ENCODE peak calls at places on chromosomes 11 and 22, in seven cellular contexts. N is NCI-H526 treated with DMSO at 0.1 percent for 48 hours; H is left lung; I is EL; E is activated CD8-positive, alpha-beta T cell treated with anti-CD3 and anti-CD28 coated beads for 36 hours; R is retinal pigment epithelial cell; B is GM10248. P is an unnamed sample.

GRCh38 chr22:37410174-37411055 is 16.9 kb downstream of the ELFN2 start:
- DNase-seq in N (no peak), H (peak), I (no peak), E (peak), R (no peak), B (no peak), P (no peak)

GRCh38 chr11:79205786-79206185 is 235.0 kb downstream of the TENM4 start:
- DNase-seq in N (no peak), H (no peak), I (no peak), E (no peak), R (no peak), B (no peak), P (no peak)

GRCh38 chr22:25890651-25891050 is 148.7 kb downstream of the MYO18B start:
- DNase-seq in N (no peak), H (no peak), I (no peak), E (no peak), R (no peak), B (no peak), P (no peak)

GRCh38 chr11:95991545-95991944 is 67.6 kb upstream of the MTMR2 start:
- DNase-seq in N (no peak), H (no peak), I (peak), E (no peak), R (peak), B (no peak), P (no peak)

GRCh38 chr22:22787151-22787550 is 100.5 kb upstream of the IGLL5 start:
- DNase-seq in N (no peak), H (no peak), I (no peak), E (no peak), R (no peak), B (no peak), P (no peak)

GRCh38 chr11:1234054-1234720 is 11.3 kb downstream of the MUC5B start:
- DNase-seq in N (no peak), H (peak), I (no peak), E (no peak), R (no peak), B (no peak), P (no peak)

GRCh38 chr22:42330953-42331525 is 60.6 kb upstream of the TCF20 start:
- DNase-seq in N (peak), H (no peak), I (no peak), E (no peak), R (no peak), B (no peak), P (no peak)

GRCh38 chr11:72378704-72379383 is 55.5 kb downstream of the CLPB start:
- DNase-seq in N (no peak), H (no peak), I (no peak), E (no peak), R (no peak), B (no peak), P (no peak)

GRCh38 chr11:62719302-62719978 is 7.8 kb downstream of the HNRNPUL2 start:
- DNase-seq in N (no peak), H (no peak), I (no peak), E (no peak), R (no peak), B (no peak), P (no peak)

GRCh38 chr11:78223320-78223954 is 34.7 kb downstream of the USP35 start:
- DNase-seq in N (no peak), H (no peak), I (no peak), E (no peak), R (no peak), B (peak), P (no peak)

GRCh38 chr11:84022221-84022620 is 736.1 kb upstream of the CCDC90B start:
- DNase-seq in N (no peak), H (no peak), I (no peak), E (no peak), R (no peak), B (no peak), P (no peak)

GRCh38 chr11:81869337-81870065 is 864.2 kb downstream of the FAM181B start:
- DNase-seq in N (no peak), H (no peak), I (no peak), E (peak), R (no peak), B (peak), P (peak)

GRCh38 chr11:75667831-75668507 is 869 bp downstream of the MAP6 start:
- DNase-seq in N (peak), H (peak), I (peak), E (peak), R (no peak), B (peak), P (no peak)